ENCODE peak calls at places on chromosomes 2 and 18, in eight cellular contexts. Z is sigmoid colon, R is ovary, J is A549, B is stomach, S is GM12878, H is H1, L is HepG2. F is an unnamed sample.

GRCh38 chr2:69946351-69947077 is 14.9 kb downstream of the ASPRV1 start:
- DNase-seq in H (no peak), R (no peak), Z (no peak), B (peak), L (peak), S (peak), J (peak), F (no peak)

GRCh38 chr2:166127217-166128155 is at the start of gene SCN1A:
- DNase-seq in S (no peak), Z (no peak), B (no peak), L (peak), H (no peak), R (no peak), J (peak), F (peak)

GRCh38 chr2:47751856-47752414 is 31.0 kb upstream of the MSH6 start:
- DNase-seq in H (no peak), B (no peak), R (no peak), J (no peak), L (peak), S (no peak), Z (no peak), F (no peak)

GRCh38 chr2:234412726-234413125 is 84.2 kb downstream of the ARL4C start:
- DNase-seq in R (no peak), S (no peak), Z (no peak), J (peak), H (no peak), L (no peak), B (no peak), F (no peak)

GRCh38 chr18:12321331-12321730 is 13.3 kb downstream of the TUBB6 start:
- DNase-seq in B (no peak), S (no peak), R (no peak), L (no peak), H (no peak), J (no peak), Z (peak), F (no peak)

GRCh38 chr2:144946263-144946662 is 426.3 kb upstream of the ZEB2 start:
- DNase-seq in H (no peak), Z (no peak), J (no peak), S (no peak), L (no peak), R (no peak), B (no peak), F (no peak)

GRCh38 chr18:8288447-8289213 is 320.6 kb upstream of the RAB12 start:
- DNase-seq in L (no peak), B (no peak), J (no peak), R (no peak), H (no peak), S (no peak), Z (no peak), F (no peak)

GRCh38 chr2:47485751-47486300 is 82.9 kb downstream of the MSH2 start:
- DNase-seq in Z (no peak), H (no peak), R (no peak), J (no peak), S (no peak), B (no peak), L (no peak), F (no peak)

GRCh38 chr18:77135339-77136075 is 2.9 kb upstream of the MBP start:
- DNase-seq in L (no peak), S (no peak), H (no peak), B (no peak), Z (no peak), R (no peak), J (no peak), F (no peak)

GRCh38 chr18:43719264-43719795 is 442.0 kb upstream of the SYT4 start:
- DNase-seq in B (no peak), L (no peak), Z (no peak), R (no peak), S (no peak), H (no peak), J (no peak), F (no peak)

GRCh38 chr2:210324458-210324857 is 9.5 kb upstream of the MYL1 start:
- DNase-seq in Z (no peak), B (no peak), S (no peak), J (no peak), H (no peak), L (no peak), R (no peak), F (no peak)

GRCh38 chr18:634551-635045 is 22.9 kb upstream of the TYMS start:
- DNase-seq in L (no peak), S (no peak), J (no peak), B (no peak), R (no peak), Z (no peak), H (no peak), F (no peak)

GRCh38 chr2:126902859-126903258 is 4.2 kb downstream of the TEX51 start:
- DNase-seq in R (no peak), J (no peak), B (no peak), L (no peak), H (no peak), S (no peak), Z (no peak), F (no peak)

GRCh38 chr2:217517402-217517801 is 485.4 kb downstream of the TNS1 start:
- DNase-seq in Z (no peak), J (no peak), H (no peak), L (no peak), B (no peak), S (no peak), R (peak), F (no peak)

GRCh38 chr2:95389256-95390119 is 13.0 kb upstream of the FAHD2A start:
- DNase-seq in H (peak), B (peak), R (peak), J (peak), Z (peak), L (no peak), S (no peak), F (peak)

GRCh38 chr18:47343291-47343690 is 91.8 kb upstream of the SKOR2 start:
- DNase-seq in R (no peak), S (no peak), H (no peak), L (no peak), J (no peak), B (no peak), Z (no peak), F (no peak)

GRCh38 chr2:239820836-239821693 is 204.1 kb downstream of the NDUFA10 start:
- DNase-seq in J (no peak), B (peak), S (no peak), H (no peak), R (peak), L (no peak), Z (peak), F (no peak)

GRCh38 chr2:129055242-129055641 is 736.6 kb upstream of the HS6ST1 start:
- DNase-seq in B (no peak), H (no peak), S (no peak), J (no peak), L (no peak), R (no peak), Z (no peak), F (no peak)

GRCh38 chr2:11346129-11346528 is 1.7 kb upstream of the ROCK2 start:
- DNase-seq in H (no peak), B (no peak), R (no peak), J (no peak), Z (no peak), L (no peak), S (no peak), F (no peak)

GRCh38 chr2:85730686-85731085 is 23.1 kb upstream of the ATOH8 start:
- DNase-seq in L (no peak), S (no peak), Z (peak), J (no peak), R (no peak), B (no peak), H (no peak), F (no peak)

GRCh38 chr2:156702520-156702919 is 266.3 kb downstream of the GPD2 start:
- DNase-seq in H (no peak), L (no peak), J (no peak), Z (no peak), R (no peak), B (no peak), S (no peak), F (no peak)

GRCh38 chr2:42792087-42792582 is 248 bp downstream of the HAAO start:
- DNase-seq in J (no peak), B (no peak), H (no peak), Z (peak), S (no peak), L (no peak), R (peak), F (no peak)

GRCh38 chr2:38723173-38723572 is 28.0 kb downstream of the SRSF7 start:
- DNase-seq in H (no peak), B (no peak), Z (no peak), L (no peak), J (no peak), R (no peak), S (no peak), F (no peak)

GRCh38 chr2:170771049-170771937 is 1.1 kb downstream of the ERICH2 start:
- DNase-seq in Z (no peak), L (peak), J (peak), H (peak), R (no peak), S (no peak), B (no peak), F (peak)

GRCh38 chr18:35389095-35389618 is 12.0 kb upstream of the ZNF396 start:
- DNase-seq in B (no peak), J (no peak), Z (no peak), H (no peak), S (no peak), L (no peak), R (no peak), F (peak)

DNA sequence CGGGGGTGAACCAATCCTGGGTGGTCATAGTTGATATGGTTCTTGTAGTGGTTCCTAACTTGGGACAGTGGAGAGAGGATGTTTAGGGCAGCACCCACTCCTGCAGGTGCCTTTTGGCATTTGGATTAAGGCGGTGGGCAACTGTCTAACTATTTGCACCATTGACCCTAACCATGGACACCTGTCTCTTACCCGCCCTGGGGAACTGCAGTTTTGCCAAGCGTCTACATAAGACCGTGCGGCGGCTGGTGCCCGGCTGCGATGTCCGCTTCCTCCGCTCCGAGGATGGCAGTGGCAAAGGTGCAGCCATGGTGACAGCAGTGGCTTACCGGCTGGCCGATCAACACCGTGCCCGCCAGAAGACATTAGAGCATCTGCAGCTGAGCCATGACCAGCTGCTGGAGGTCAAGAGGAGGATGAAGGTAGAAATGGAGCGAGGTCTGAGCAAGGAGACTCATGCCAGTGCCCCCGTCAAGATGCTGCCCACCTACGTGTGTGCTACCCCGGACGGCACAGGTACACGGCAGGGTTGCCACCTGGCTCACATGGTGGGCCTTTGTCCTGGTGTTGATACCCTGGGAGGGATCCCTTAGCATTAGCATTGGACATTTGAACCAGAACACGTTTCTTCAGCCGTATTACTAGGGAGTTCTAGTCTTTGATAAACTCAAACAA is 46.3 kb downstream of the HK2 start:
- DNase-seq in Z (no peak), L (no peak), H (no peak), R (no peak), J (no peak), B (no peak), S (no peak), F (no peak)
- TF ChIP-seq CTCF in Z (no peak), L (no peak), H (no peak), R (no peak), J (no peak), B (no peak), S (no peak), F (no peak)

DNA sequence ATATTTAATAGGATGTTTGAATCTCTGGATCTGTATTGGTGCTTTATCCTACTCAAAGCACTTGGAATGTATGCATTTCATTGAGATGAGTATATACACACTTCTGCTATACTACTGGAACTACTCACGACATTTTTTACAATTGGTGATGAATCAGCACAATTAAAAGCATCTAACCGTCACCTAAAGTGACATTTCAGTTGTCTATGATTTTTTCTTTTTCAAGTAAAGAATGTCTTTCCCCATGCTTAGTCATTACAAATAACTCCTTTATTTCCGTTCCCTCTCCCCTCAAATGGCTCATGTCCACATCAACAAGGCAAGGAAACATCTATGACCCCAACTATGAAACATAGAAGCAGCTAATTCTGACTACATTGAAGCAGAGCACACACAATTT is 77.3 kb downstream of the CLIP4 start:
- DNase-seq in B (no peak), Z (no peak), S (no peak), R (no peak), H (no peak), J (no peak), L (no peak), F (no peak)
- H3K4me3 ChIP-seq in B (no peak), Z (no peak), S (no peak), R (no peak), H (no peak), J (no peak), L (no peak), F (no peak)

DNA sequence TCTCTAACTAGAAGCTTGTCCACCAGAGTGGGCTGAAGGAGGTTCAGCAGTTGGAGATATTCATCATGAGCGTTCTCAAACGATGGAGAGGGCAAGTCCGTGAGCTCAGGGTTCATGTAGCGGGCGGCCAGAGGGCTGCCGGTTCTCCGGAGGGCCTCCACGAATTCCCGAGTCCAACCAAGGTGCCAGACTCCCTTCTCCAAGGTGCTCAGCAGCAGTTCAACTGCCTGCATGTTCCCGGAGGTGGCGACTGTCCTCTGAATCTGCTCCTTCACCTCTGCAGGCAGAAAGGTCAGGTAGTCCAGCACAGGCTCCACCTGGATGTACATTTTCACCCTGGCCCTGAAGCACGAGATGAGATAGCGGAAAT is 589 bp downstream of the IFIH1 start:
- DNase-seq in J (peak), B (peak), R (peak), L (no peak), Z (no peak), S (no peak), H (no peak), F (no peak)
- TF ChIP-seq EP300 in J (no peak), B (no peak), R (no peak), L (no peak), Z (no peak), S (no peak), H (no peak), F (no peak)

GRCh38 chr2:3610415-3610814 is 15.5 kb downstream of the COLEC11 start:
- DNase-seq in S (no peak), R (no peak), L (no peak), H (no peak), B (peak), Z (peak), J (no peak), F (no peak)
- TF ChIP-seq CTCF in S (no peak), R (no peak), L (no peak), H (no peak), B (no peak), Z (no peak), J (no peak), F (no peak)

GRCh38 chr2:174024524-174025270 is 59.5 kb upstream of the SP3 start:
- DNase-seq in Z (peak), J (no peak), R (peak), L (no peak), H (no peak), B (peak), S (no peak), F (peak)
- H3K4me3 ChIP-seq in Z (no peak), J (no peak), R (peak), L (peak), H (no peak), B (no peak), S (no peak), F (no peak)

F was measured in tibial nerve.